ENCODE peak calls at places on chromosomes 6 and 20, in eight cellular contexts. D is fibroblast of lung; U is aorta; L is GM23248; T is spleen; A is CD8-positive, alpha-beta memory T cell; V is HCT116; P is CD4-positive, alpha-beta memory T cell. Q is an unnamed sample. For H3K4me1, the result is how much of the 10 kb centered on the place peaks cover.

GRCh38 chr6:146864300-146864699 is 265.5 kb downstream of the ADGB start:
- DNase-seq in D (no peak), U (no peak), L (no peak), T (no peak), A (no peak), V (no peak), P (no peak), Q (no peak)

GRCh38 chr6:12595161-12595792 is 121.3 kb upstream of the PHACTR1 start:
- DNase-seq in D (no peak), U (no peak), L (peak), T (no peak), A (no peak), V (no peak), P (no peak), Q (no peak)

GRCh38 chr6:122798099-122798641 is 9.1 kb downstream of the SMPDL3A start:
- DNase-seq in D (peak), U (no peak), L (peak), T (no peak), A (no peak), V (peak), P (no peak), Q (no peak)

GRCh38 chr6:119209452-119210205 is 131.2 kb upstream of the FAM184A start:
- DNase-seq in D (peak), U (no peak), L (no peak), T (no peak), A (no peak), V (no peak), P (no peak), Q (no peak)

GRCh38 chr20:63009988-63010769 is 3.4 kb upstream of the BHLHE23 start:
- DNase-seq in D (no peak), U (no peak), L (no peak), T (peak), A (peak), V (no peak), P (peak), Q (peak)

GRCh38 chr6:38169221-38169674 is 349.7 kb downstream of the ZFAND3 start:
- DNase-seq in D (no peak), U (peak), L (no peak), T (no peak), A (no peak), V (no peak), P (no peak), Q (no peak)

GRCh38 chr20:36585410-36586125 is 12.2 kb downstream of the TGIF2 start:
- DNase-seq in D (no peak), U (no peak), L (peak), T (no peak), A (no peak), V (no peak), P (no peak), Q (no peak)

GRCh38 chr20:1636621-1637020 is 16.8 kb upstream of the SIRPB1 start:
- DNase-seq in D (no peak), U (no peak), L (no peak), T (no peak), A (no peak), V (no peak), P (no peak), Q (no peak)

GRCh38 chr6:72689107-72689954 is 67.5 kb downstream of the KCNQ5 start:
- DNase-seq in D (no peak), U (no peak), L (peak), T (no peak), A (no peak), V (no peak), P (no peak), Q (no peak)

GRCh38 chr6:71414486-71414885 is 125.9 kb downstream of the OGFRL1 start:
- DNase-seq in D (no peak), U (no peak), L (no peak), T (no peak), A (no peak), V (no peak), P (no peak), Q (no peak)
- H3K27ac ChIP-seq in D (no peak), U (no peak), L (no peak), T (no peak), A (no peak), V (no peak), P (no peak), Q (no peak)

GRCh38 chr20:64049887-64050260 is 435 bp upstream of the SOX18 start:
- DNase-seq in D (no peak), U (no peak), L (no peak), T (no peak), A (no peak), V (no peak), P (no peak), Q (no peak)
- H3K4me1 ChIP-seq in D (under half), U (under half), L (under half), T (half or more), A (under half), V (under half), P (under half), Q (under half)

GRCh38 chr6:134689177-134689576 is 260.7 kb downstream of the ALDH8A1 start:
- DNase-seq in D (no peak), U (no peak), L (no peak), T (no peak), A (no peak), V (no peak), P (no peak), Q (no peak)
- H3K27ac ChIP-seq in D (no peak), U (no peak), L (no peak), T (no peak), A (no peak), V (no peak), P (no peak), Q (no peak)

DNA sequence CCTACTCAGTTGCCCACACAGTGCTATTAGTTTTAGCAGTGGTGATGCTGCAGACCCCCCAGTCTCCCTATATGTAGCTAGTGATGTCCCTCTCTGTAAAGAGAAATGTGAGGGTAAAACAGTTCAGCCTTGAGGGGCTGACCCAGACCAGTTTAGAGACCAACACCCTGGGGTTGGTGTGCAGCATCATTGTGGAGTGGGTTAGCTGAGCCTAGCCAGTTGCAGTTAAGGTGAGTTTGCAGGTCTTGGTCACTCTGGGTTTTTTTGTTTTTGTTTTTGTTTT is 401 bp upstream of the B3GALT4 start:
- DNase-seq in D (no peak), U (no peak), L (peak), T (no peak), A (no peak), V (no peak), P (no peak), Q (no peak)
- H3K4me1 ChIP-seq in D (under half), U (under half), L (under half), T (half or more), A (half or more), V (under half), P (half or more), Q (half or more)

DNA sequence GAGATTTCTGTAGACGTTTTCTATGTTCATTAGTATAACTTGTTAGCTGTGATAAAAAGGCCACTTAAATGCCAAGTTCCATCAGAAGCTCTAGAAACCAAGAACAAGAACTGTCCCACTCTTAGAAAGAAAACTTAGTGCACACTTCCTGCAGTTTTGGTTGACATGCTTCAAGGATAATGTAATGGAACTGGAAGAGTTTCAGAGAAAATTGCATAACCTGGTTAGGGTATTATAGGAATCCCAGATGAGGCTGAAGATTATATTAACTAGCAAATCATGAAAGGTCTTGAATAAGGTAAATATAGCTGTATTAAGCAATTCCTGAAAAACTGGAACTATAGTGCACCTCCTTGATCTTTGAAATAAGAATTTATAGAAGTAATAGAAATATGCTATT is 1.8 kb upstream of the PHACTR2 start:
- DNase-seq in D (peak), U (no peak), L (peak), T (no peak), A (no peak), V (no peak), P (no peak), Q (no peak)
- H3K27ac ChIP-seq in D (no peak), U (peak), L (peak), T (no peak), A (no peak), V (no peak), P (no peak), Q (no peak)

GRCh38 chr6:108587258-108588059 is 26.7 kb downstream of the FOXO3 start:
- DNase-seq in D (peak), U (no peak), L (peak), T (no peak), A (no peak), V (no peak), P (no peak), Q (no peak)

GRCh38 chr6:108585921-108586320 is 25.2 kb downstream of the FOXO3 start:
- DNase-seq in D (no peak), U (no peak), L (no peak), T (no peak), A (no peak), V (no peak), P (no peak), Q (no peak)

GRCh38 chr6:108589244-108589730 is 28.6 kb downstream of the FOXO3 start:
- DNase-seq in D (peak), U (peak), L (peak), T (peak), A (no peak), V (peak), P (no peak), Q (no peak)

GRCh38 chr6:108591040-108591816 is 30.5 kb downstream of the FOXO3 start:
- DNase-seq in D (peak), U (no peak), L (no peak), T (no peak), A (no peak), V (no peak), P (no peak), Q (no peak)

DNA sequence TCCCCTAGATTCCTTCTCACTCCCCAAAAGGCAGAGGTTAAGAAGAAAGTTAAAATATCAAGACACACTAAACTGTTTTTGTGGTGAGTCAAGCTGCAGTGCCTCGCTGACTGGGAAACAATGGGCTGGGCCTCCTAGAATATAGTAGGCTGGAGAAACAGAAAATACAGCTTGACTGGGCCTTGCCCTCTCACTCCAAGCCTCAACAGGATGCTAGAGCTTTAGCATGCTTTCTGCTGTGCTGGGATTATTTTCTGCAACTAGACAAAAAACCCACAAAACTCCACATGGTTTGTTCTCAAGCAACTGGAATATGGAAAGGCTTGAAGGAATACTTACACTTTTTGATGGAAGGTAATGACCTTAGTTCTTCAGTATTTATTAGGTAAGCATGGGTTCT is 27.9 kb downstream of the FOXO3 start:
- DNase-seq in D (peak), U (no peak), L (peak), T (no peak), A (no peak), V (no peak), P (no peak), Q (no peak)
- H3K4me1 ChIP-seq in D (half or more), U (under half), L (half or more), T (half or more), A (under half), V (under half), P (under half), Q (under half)

GRCh38 chr6:144351338-144351737 is 66.2 kb downstream of the UTRN start:
- DNase-seq in D (no peak), U (no peak), L (no peak), T (no peak), A (no peak), V (no peak), P (peak), Q (no peak)

GRCh38 chr6:144350176-144350575 is 65.0 kb downstream of the UTRN start:
- DNase-seq in D (no peak), U (no peak), L (no peak), T (no peak), A (no peak), V (no peak), P (peak), Q (no peak)

GRCh38 chr6:144352310-144352709 is 67.2 kb downstream of the UTRN start:
- DNase-seq in D (no peak), U (no peak), L (no peak), T (no peak), A (no peak), V (no peak), P (no peak), Q (no peak)

GRCh38 chr6:144349690-144350132 is 64.6 kb downstream of the UTRN start:
- DNase-seq in D (peak), U (no peak), L (peak), T (no peak), A (no peak), V (peak), P (no peak), Q (no peak)

GRCh38 chr6:144351741-144352140 is 66.6 kb downstream of the UTRN start:
- DNase-seq in D (no peak), U (no peak), L (peak), T (no peak), A (no peak), V (no peak), P (no peak), Q (no peak)
- H3K27ac ChIP-seq in D (no peak), U (no peak), L (no peak), T (peak), A (peak), V (no peak), P (peak), Q (peak)